ENCODE peak calls at places on chromosomes 5 and 9, in four cellular contexts. J is GM12878, M is endothelial cell of umbilical vein, U is K562. O is an unnamed sample.

GRCh38 chr9:78954286-78954685 is 617.5 kb upstream of the TLE4 start:
- DNase-seq in M (no peak), J (no peak), U (no peak), O (peak)

GRCh38 chr5:139272471-139273321 is 20.8 kb upstream of the MATR3 start:
- DNase-seq in J (no peak), M (no peak), U (no peak), O (peak)

GRCh38 chr5:147037517-147038205 is 159.1 kb upstream of the PPP2R2B start:
- DNase-seq in U (no peak), J (no peak), M (peak), O (peak)

GRCh38 chr5:156764572-156764971 is 85.5 kb upstream of the PPP1R2B start:
- DNase-seq in M (no peak), J (no peak), U (no peak), O (no peak)

GRCh38 chr5:51821697-51822096 is 438.4 kb downstream of the ISL1 start:
- DNase-seq in J (no peak), M (peak), U (no peak), O (no peak)

GRCh38 chr9:21559402-21560280 is 77.5 kb upstream of the IFNE start:
- DNase-seq in M (peak), J (no peak), U (no peak), O (peak)

GRCh38 chr9:132990781-132991180 is 12.3 kb downstream of the GFI1B start:
- DNase-seq in U (no peak), J (no peak), M (no peak), O (no peak)

GRCh38 chr9:76161546-76161945 is 232.7 kb downstream of the RFK start:
- DNase-seq in J (no peak), U (no peak), M (no peak), O (peak)

GRCh38 chr5:15946026-15946425 is 233.6 kb downstream of the MARCHF11 start:
- DNase-seq in U (no peak), J (no peak), M (no peak), O (peak)

GRCh38 chr5:174344335-174344734 is 298.8 kb downstream of the NSG2 start:
- DNase-seq in M (no peak), U (no peak), J (no peak), O (no peak)

GRCh38 chr5:143717400-143717799 is 94.6 kb upstream of the HMHB1 start:
- DNase-seq in M (peak), J (no peak), U (no peak), O (peak)

GRCh38 chr5:142609142-142609541 is 76.7 kb downstream of the FGF1 start:
- DNase-seq in U (no peak), M (no peak), J (no peak), O (no peak)

GRCh38 chr5:81899123-81899522 is 72.7 kb upstream of the ATG10 start:
- DNase-seq in M (no peak), U (no peak), J (no peak), O (no peak)

GRCh38 chr5:67222243-67223033 is 25.8 kb upstream of the CD180 start:
- DNase-seq in U (no peak), J (no peak), M (no peak), O (no peak)

GRCh38 chr5:6849569-6849968 is 136.3 kb downstream of the TENT4A start:
- DNase-seq in J (no peak), U (no peak), M (no peak), O (no peak)

GRCh38 chr5:178650214-178650613 is 23.4 kb upstream of the CLK4 start:
- DNase-seq in J (no peak), U (no peak), M (no peak), O (no peak)

GRCh38 chr5:73186976-73187375 is 14.0 kb downstream of the TMEM174 start:
- DNase-seq in J (no peak), U (no peak), M (no peak), O (peak)

GRCh38 chr9:131457746-131458145 is 45.0 kb upstream of the POMT1 start:
- DNase-seq in U (no peak), J (no peak), M (no peak), O (no peak)

GRCh38 chr9:37350486-37351190 is 71.9 kb upstream of the GRHPR start:
- DNase-seq in U (no peak), J (no peak), M (no peak), O (peak)

GRCh38 chr5:132245593-132245992 is 11.9 kb upstream of the PDLIM4 start:
- DNase-seq in U (no peak), J (no peak), M (no peak), O (no peak)

GRCh38 chr5:132238901-132239500 is 11.3 kb upstream of the P4HA2 start:
- DNase-seq in U (no peak), J (no peak), M (no peak), O (no peak)

GRCh38 chr5:132239776-132240175 is 12.1 kb upstream of the P4HA2 start:
- DNase-seq in J (no peak), U (no peak), M (no peak), O (no peak)

GRCh38 chr5:132246806-132247205 is 10.7 kb upstream of the PDLIM4 start:
- DNase-seq in U (no peak), M (no peak), J (no peak), O (no peak)

DNA sequence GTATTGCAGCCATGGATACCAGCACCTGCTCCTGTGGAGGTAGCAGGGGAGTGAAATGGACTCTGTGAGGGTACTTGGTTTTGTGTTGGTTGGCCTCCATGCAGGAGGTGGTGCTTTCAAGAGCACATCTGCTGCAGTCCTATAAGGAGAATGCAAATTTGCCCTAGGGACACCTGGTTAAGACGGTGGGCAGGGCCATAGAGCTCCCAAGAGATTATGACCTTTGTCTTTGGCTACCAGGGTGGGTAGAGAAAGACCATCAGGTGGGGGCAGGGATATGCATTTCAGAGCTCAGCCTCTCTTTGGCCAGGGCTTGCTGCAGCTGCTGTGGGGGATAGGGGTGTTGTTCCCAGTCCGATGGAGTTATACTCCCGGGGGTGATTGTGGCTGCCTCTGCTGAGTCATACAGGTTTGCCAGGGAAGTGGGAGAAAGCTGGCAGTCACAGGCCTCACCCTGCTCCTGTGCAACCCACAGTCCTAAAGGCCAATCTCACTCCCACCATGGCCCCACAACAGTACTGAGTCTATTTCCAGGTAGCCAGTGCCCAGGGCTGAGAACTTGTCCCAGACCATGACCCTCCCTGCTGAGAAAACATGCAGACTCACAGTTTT is 14.0 kb upstream of the PDLIM4 start:
- DNase-seq in U (no peak), J (no peak), M (no peak), O (no peak)
- TF ChIP-seq FOS in U (no peak), J (no peak), M (no peak), O (no peak)

GRCh38 chr9:137055385-137056364 is 1.8 kb upstream of the ENTPD2 start:
- DNase-seq in J (no peak), M (no peak), U (no peak), O (peak)
- TF ChIP-seq FOS in J (no peak), M (no peak), U (no peak), O (no peak)

GRCh38 chr5:135348920-135349319 is 50.1 kb downstream of the MACROH2A1 start:
- DNase-seq in J (no peak), M (no peak), U (no peak), O (no peak)
- TF ChIP-seq FOS in J (no peak), M (no peak), U (no peak), O (no peak)

GRCh38 chr9:4969130-4969529 is 15.9 kb upstream of the JAK2 start:
- DNase-seq in U (no peak), J (no peak), M (no peak), O (no peak)

GRCh38 chr9:4970970-4971641 is 14.0 kb upstream of the JAK2 start:
- DNase-seq in J (peak), M (no peak), U (no peak), O (no peak)

GRCh38 chr9:4965174-4965821 is 19.8 kb upstream of the JAK2 start:
- DNase-seq in U (no peak), J (no peak), M (no peak), O (no peak)

GRCh38 chr9:4964540-4964939 is 20.5 kb upstream of the JAK2 start:
- DNase-seq in U (no peak), M (no peak), J (no peak), O (no peak)

DNA sequence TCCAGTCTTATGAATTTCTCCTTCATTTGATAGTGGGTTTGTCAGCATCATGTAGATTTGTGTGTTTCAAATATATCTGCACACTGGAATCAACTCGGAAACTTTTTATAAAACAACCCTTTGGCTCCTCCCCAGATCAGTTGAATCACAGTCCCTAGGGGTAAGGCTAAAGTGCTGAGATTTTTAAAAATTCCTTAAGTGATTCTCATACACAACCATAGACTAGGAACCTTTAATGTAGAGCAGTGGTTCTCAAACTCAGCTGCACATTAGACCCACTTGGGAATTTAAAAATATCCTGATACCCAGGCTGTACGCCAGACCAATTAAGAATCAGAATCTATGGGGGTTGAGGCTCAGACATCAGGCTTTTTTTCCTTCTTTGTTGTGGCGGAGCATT is 17.6 kb upstream of the JAK2 start:
- DNase-seq in U (no peak), M (no peak), J (no peak), O (no peak)
- TF ChIP-seq FOS in U (no peak), M (no peak), J (no peak), O (no peak)

DNA sequence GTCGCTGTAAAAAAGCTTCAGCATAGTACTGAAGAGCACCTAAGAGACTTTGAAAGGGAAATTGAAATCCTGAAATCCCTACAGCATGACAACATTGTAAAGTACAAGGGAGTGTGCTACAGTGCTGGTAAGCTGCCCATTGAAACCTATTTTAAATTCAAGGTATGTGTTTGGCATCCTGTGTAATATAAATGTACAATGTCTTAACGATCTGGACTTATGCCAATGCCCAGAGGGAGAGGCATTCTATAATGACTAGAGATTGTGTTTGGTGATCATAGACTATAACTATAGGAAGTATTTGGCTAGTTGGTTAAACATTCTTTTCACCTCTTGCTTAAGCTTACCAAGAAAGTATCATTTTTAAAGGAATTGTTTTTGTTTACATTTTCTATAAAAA is 95.7 kb downstream of the INSL6 start:
- DNase-seq in J (no peak), M (peak), U (no peak), O (no peak)
- TF ChIP-seq FOS in J (no peak), M (no peak), U (no peak), O (no peak)

GRCh38 chr9:88577256-88577655 is 42.3 kb downstream of the NXNL2 start:
- DNase-seq in J (no peak), M (no peak), U (no peak), O (no peak)
- TF ChIP-seq FOS in J (no peak), M (no peak), U (no peak), O (no peak)

GRCh38 chr5:126527158-126527557 is 67.9 kb downstream of the ALDH7A1 start:
- DNase-seq in J (no peak), U (no peak), M (no peak), O (no peak)

GRCh38 chr5:126523818-126524522 is 71.0 kb downstream of the ALDH7A1 start:
- DNase-seq in M (no peak), J (no peak), U (no peak), O (peak)

GRCh38 chr5:126527892-126528291 is 67.1 kb downstream of the ALDH7A1 start:
- DNase-seq in U (peak), M (no peak), J (no peak), O (peak)

GRCh38 chr5:126526493-126526892 is 68.5 kb downstream of the ALDH7A1 start:
- DNase-seq in J (no peak), U (no peak), M (no peak), O (no peak)

GRCh38 chr5:126525630-126526245 is 69.3 kb downstream of the ALDH7A1 start:
- DNase-seq in U (no peak), J (no peak), M (peak), O (peak)
- TF ChIP-seq FOS in U (no peak), J (no peak), M (no peak), O (no peak)

GRCh38 chr5:151084363-151084762 is 3.5 kb upstream of the TNIP1 start:
- DNase-seq in J (no peak), M (no peak), U (no peak), O (peak)

GRCh38 chr5:151087475-151087874 is 6.6 kb upstream of the TNIP1 start:
- DNase-seq in M (no peak), J (no peak), U (no peak), O (peak)

GRCh38 chr5:151085517-151086031 is 4.7 kb upstream of the TNIP1 start:
- DNase-seq in M (peak), J (no peak), U (no peak), O (peak)

GRCh38 chr5:151086192-151086869 is 5.5 kb upstream of the TNIP1 start:
- DNase-seq in J (no peak), U (no peak), M (no peak), O (no peak)

DNA sequence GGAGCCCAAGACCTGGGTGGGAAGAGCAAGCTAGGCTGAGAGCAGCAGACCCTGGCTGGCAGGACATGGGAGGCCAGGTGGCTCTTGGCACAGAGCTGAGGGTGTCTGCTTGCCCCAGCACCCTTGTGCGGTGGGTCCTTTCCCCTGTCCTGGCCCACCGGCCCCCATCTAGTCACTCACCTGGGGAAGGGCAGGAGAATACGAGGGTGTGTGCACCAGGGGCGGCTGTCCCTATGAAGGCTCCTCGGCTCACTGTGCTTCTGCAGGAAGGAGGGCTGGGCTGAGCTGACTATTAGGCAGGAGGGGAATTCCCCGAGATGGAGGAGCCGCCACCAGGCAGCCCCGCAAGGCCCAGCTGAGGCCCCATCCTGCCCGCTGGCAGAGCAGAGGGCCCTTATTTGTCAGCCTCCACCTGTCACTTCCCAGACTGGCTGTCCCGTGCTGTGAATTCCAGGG is 6.1 kb upstream of the TNIP1 start:
- DNase-seq in U (no peak), J (no peak), M (no peak), O (peak)
- TF ChIP-seq FOS in U (no peak), J (no peak), M (no peak), O (no peak)

GRCh38 chr9:135471751-135472640 is 7.6 kb upstream of the PPP1R26 start:
- DNase-seq in J (no peak), U (no peak), M (no peak), O (peak)

GRCh38 chr9:135463140-135463539 is 16.4 kb upstream of the PPP1R26 start:
- DNase-seq in U (peak), J (no peak), M (no peak), O (peak)

GRCh38 chr9:135473972-135474543 is 5.5 kb upstream of the PPP1R26 start:
- DNase-seq in J (no peak), M (no peak), U (no peak), O (no peak)

GRCh38 chr9:135464181-135464580 is 15.4 kb upstream of the PPP1R26 start:
- DNase-seq in J (no peak), U (no peak), M (no peak), O (no peak)

GRCh38 chr9:135468866-135469521 is 10.6 kb upstream of the PPP1R26 start:
- DNase-seq in J (no peak), M (no peak), U (peak), O (peak)
- TF ChIP-seq FOS in J (no peak), M (peak), U (peak), O (no peak)

O was measured in IMR-90.